ENCODE peak calls at places on chromosomes 7 and 10, in nine cellular contexts. J is T-cell, T is skeletal muscle cell, S is NCI-H510A treated with DMSO at 0.1 percent for 48 hours, D is iPS DF 6.9, W is NCI-H2081 treated with DMSO at 0.1 percent for 48 hours, C is NCI-H1105 treated with DMSO at 0.1 percent for 48 hours, M is left kidney, K is A549. U is an unnamed sample.

GRCh38 chr10:110859947-110860376 is 11.8 kb upstream of the PDCD4 start:
- DNase-seq in J (no peak), T (peak), S (no peak), D (no peak), W (no peak), C (no peak), M (no peak), K (no peak), U (no peak)

GRCh38 chr7:5226921-5227785 is 37.1 kb downstream of the WIPI2 start:
- DNase-seq in J (no peak), T (no peak), S (no peak), D (no peak), W (no peak), C (no peak), M (no peak), K (no peak), U (peak)

GRCh38 chr10:102646610-102647432 is 2.5 kb downstream of the TRIM8 start:
- DNase-seq in J (peak), T (no peak), S (peak), D (no peak), W (no peak), C (no peak), M (peak), K (no peak), U (peak)

GRCh38 chr7:97357459-97357858 is 240.0 kb downstream of the SDHAF3 start:
- DNase-seq in J (no peak), T (no peak), S (no peak), D (no peak), W (no peak), C (no peak), M (no peak), K (no peak), U (no peak)

GRCh38 chr10:5502903-5503835 is 3.8 kb upstream of the CALML5 start:
- DNase-seq in J (no peak), T (no peak), S (peak), D (no peak), W (no peak), C (peak), M (peak), K (no peak), U (no peak)

GRCh38 chr7:33053716-33054115 is 8.9 kb downstream of the NT5C3A start:
- DNase-seq in J (no peak), T (no peak), S (no peak), D (no peak), W (no peak), C (no peak), M (no peak), K (no peak), U (no peak)

GRCh38 chr10:120732067-120732466 is 119.1 kb upstream of the WDR11 start:
- DNase-seq in J (no peak), T (no peak), S (no peak), D (no peak), W (no peak), C (no peak), M (no peak), K (no peak), U (no peak)

GRCh38 chr7:37943905-37944736 is 23.7 kb downstream of the EPDR1 start:
- DNase-seq in J (no peak), T (no peak), S (no peak), D (no peak), W (no peak), C (no peak), M (no peak), K (no peak), U (no peak)

GRCh38 chr7:159040912-159041711 is 103.6 kb downstream of the VIPR2 start:
- DNase-seq in J (no peak), T (no peak), S (no peak), D (no peak), W (no peak), C (no peak), M (no peak), K (no peak), U (no peak)

GRCh38 chr7:141752634-141753033 is 11.3 kb upstream of the TAS2R3 start:
- DNase-seq in J (no peak), T (no peak), S (no peak), D (peak), W (no peak), C (no peak), M (no peak), K (peak), U (no peak)

GRCh38 chr10:110057461-110057860 is 49.7 kb downstream of the ADD3 start:
- DNase-seq in J (no peak), T (no peak), S (no peak), D (no peak), W (no peak), C (no peak), M (no peak), K (no peak), U (no peak)

GRCh38 chr10:32680803-32681557 is 235.0 kb downstream of the CCDC7 start:
- DNase-seq in J (no peak), T (no peak), S (no peak), D (no peak), W (no peak), C (no peak), M (no peak), K (no peak), U (no peak)

GRCh38 chr7:27094304-27095049 is 1.3 kb downstream of the HOXA1 start:
- DNase-seq in J (no peak), T (no peak), S (no peak), D (no peak), W (no peak), C (no peak), M (peak), K (no peak), U (no peak)

GRCh38 chr7:1943933-1944618 is 274.0 kb downstream of the ELFN1 start:
- DNase-seq in J (no peak), T (no peak), S (no peak), D (no peak), W (no peak), C (no peak), M (peak), K (no peak), U (peak)

GRCh38 chr7:151010002-151010306 is 14.3 kb downstream of the ATG9B start:
- DNase-seq in J (no peak), T (no peak), S (no peak), D (no peak), W (no peak), C (no peak), M (no peak), K (no peak), U (no peak)

GRCh38 chr10:70942125-70942524 is 53.8 kb upstream of the PCBD1 start:
- DNase-seq in J (no peak), T (no peak), S (no peak), D (no peak), W (no peak), C (no peak), M (no peak), K (no peak), U (no peak)

GRCh38 chr10:111391146-111391545 is 314.3 kb downstream of the ADRA2A start:
- DNase-seq in J (no peak), T (no peak), S (no peak), D (no peak), W (no peak), C (no peak), M (no peak), K (no peak), U (no peak)

GRCh38 chr7:158377800-158378623 is 209.6 kb downstream of the PTPRN2 start:
- DNase-seq in J (no peak), T (no peak), S (peak), D (no peak), W (no peak), C (no peak), M (no peak), K (no peak), U (peak)

GRCh38 chr10:102242118-102242485 is 790 bp upstream of the PITX3 start:
- DNase-seq in J (no peak), T (no peak), S (no peak), D (no peak), W (no peak), C (no peak), M (no peak), K (no peak), U (no peak)

GRCh38 chr7:84251183-84251845 is 56.7 kb upstream of the SEMA3A start:
- DNase-seq in J (no peak), T (peak), S (no peak), D (no peak), W (no peak), C (no peak), M (no peak), K (no peak), U (no peak)

GRCh38 chr10:113287592-113287991 is 265.3 kb upstream of the HABP2 start:
- DNase-seq in J (no peak), T (no peak), S (no peak), D (no peak), W (no peak), C (no peak), M (no peak), K (no peak), U (no peak)

GRCh38 chr10:74118794-74119193 is 31.8 kb downstream of the AP3M1 start:
- DNase-seq in J (no peak), T (no peak), S (no peak), D (no peak), W (no peak), C (no peak), M (no peak), K (peak), U (no peak)

GRCh38 chr7:148983220-148984146 is 44.8 kb downstream of the PDIA4 start:
- DNase-seq in J (peak), T (peak), S (peak), D (no peak), W (peak), C (peak), M (peak), K (peak), U (peak)

GRCh38 chr10:97173036-97173435 is 12.7 kb downstream of the SLIT1 start:
- DNase-seq in J (no peak), T (no peak), S (no peak), D (no peak), W (no peak), C (no peak), M (no peak), K (no peak), U (no peak)

GRCh38 chr7:55546826-55547225 is 25.5 kb downstream of the VOPP1 start:
- DNase-seq in J (no peak), T (peak), S (peak), D (no peak), W (no peak), C (peak), M (no peak), K (peak), U (no peak)

GRCh38 chr10:97731346-97732051 is 5.4 kb upstream of the ZFYVE27 start:
- DNase-seq in J (peak), T (peak), S (peak), D (no peak), W (peak), C (peak), M (peak), K (peak), U (peak)

GRCh38 chr7:158080899-158081445 is 506.7 kb downstream of the PTPRN2 start:
- DNase-seq in J (no peak), T (no peak), S (no peak), D (no peak), W (no peak), C (no peak), M (no peak), K (no peak), U (peak)

GRCh38 chr10:5679606-5680005 is 5.0 kb upstream of the TASOR2 start:
- DNase-seq in J (no peak), T (no peak), S (no peak), D (no peak), W (no peak), C (no peak), M (no peak), K (no peak), U (no peak)

GRCh38 chr7:106824458-106824857 is 40.6 kb upstream of the PIK3CG start:
- DNase-seq in J (no peak), T (no peak), S (no peak), D (no peak), W (no peak), C (no peak), M (no peak), K (peak), U (no peak)

GRCh38 chr10:84820121-84820520 is 491.7 kb downstream of the CCSER2 start:
- DNase-seq in J (no peak), T (no peak), S (peak), D (no peak), W (peak), C (peak), M (no peak), K (peak), U (no peak)

GRCh38 chr7:55545496-55545895 is 26.8 kb downstream of the VOPP1 start:
- DNase-seq in J (no peak), T (peak), S (no peak), D (no peak), W (no peak), C (no peak), M (peak), K (peak), U (no peak)

GRCh38 chr10:86827639-86828038 is 71.2 kb downstream of the BMPR1A start:
- DNase-seq in J (no peak), T (no peak), S (no peak), D (no peak), W (no peak), C (no peak), M (no peak), K (no peak), U (no peak)

GRCh38 chr10:33129181-33129928 is 171.3 kb upstream of the ITGB1 start:
- DNase-seq in J (no peak), T (peak), S (no peak), D (no peak), W (no peak), C (no peak), M (no peak), K (peak), U (no peak)

GRCh38 chr10:118868618-118869017 is 113.8 kb upstream of the CACUL1 start:
- DNase-seq in J (no peak), T (no peak), S (no peak), D (no peak), W (no peak), C (no peak), M (no peak), K (no peak), U (no peak)

GRCh38 chr10:131346456-131346855 is 34.9 kb upstream of the TCERG1L start:
- DNase-seq in J (no peak), T (no peak), S (no peak), D (no peak), W (no peak), C (no peak), M (no peak), K (no peak), U (no peak)

GRCh38 chr7:77406421-77406820 is 9.7 kb downstream of the GSAP start:
- DNase-seq in J (no peak), T (no peak), S (no peak), D (no peak), W (no peak), C (no peak), M (no peak), K (no peak), U (no peak)

U was measured in chondrocyte.